ENCODE peak calls at places on chromosomes 2 and 18, in eight cellular contexts. U is HuH-7; B is NCI-H2029; P is NCI-H1105 treated with DMSO at 0.1 percent for 48 hours; K is upper lobe of right lung; O is stimulated activated CD4-positive, alpha-beta T cell treated with anti-CD3 and anti-CD28 coated beads, TNF-alpha, amount 100 ng/mL, for 1 hour; Z is amniotic stem cell; X is amygdala. H is an unnamed sample.
A peak's percentile ranks its signal among the peaks of the same experiment; 100 is the strongest.

GRCh38 chr2:132009874-132010521 is 151.8 kb downstream of the ANKRD30BL start:
- DNase-seq in U (no peak), Z (no peak), P (no peak), O (no peak), K (peak; percentile 46), X (no peak), B (no peak), H (no peak)

GRCh38 chr2:39140322-39140847 is 19.5 kb upstream of the SOS1 start:
- DNase-seq in K (no peak), B (no peak), P (no peak), O (no peak), X (no peak), Z (no peak), U (no peak), H (no peak)

GRCh38 chr2:288002-288742 is at the start of gene ALKAL2:
- DNase-seq in K (peak; percentile 68), P (no peak), Z (no peak), U (no peak), X (no peak), B (no peak), O (no peak), H (no peak)

GRCh38 chr2:62711832-62712494 is 6.5 kb downstream of the EHBP1 start:
- DNase-seq in U (peak; percentile 26), O (no peak), P (no peak), K (no peak), Z (no peak), B (no peak), X (no peak), H (no peak)

GRCh38 chr18:40769786-40770185 is 1185.2 kb upstream of the PIK3C3 start:
- DNase-seq in U (no peak), K (no peak), P (no peak), Z (no peak), B (no peak), X (no peak), O (no peak), H (no peak)

GRCh38 chr2:26682155-26682554 is 10.4 kb upstream of the KCNK3 start:
- DNase-seq in K (peak; percentile 18), O (no peak), B (no peak), X (no peak), Z (no peak), U (no peak), P (no peak), H (no peak)

GRCh38 chr2:234478121-234478858 is 18.6 kb downstream of the ARL4C start:
- DNase-seq in Z (no peak), O (no peak), X (no peak), K (no peak), B (no peak), U (no peak), P (no peak), H (no peak)

GRCh38 chr18:27549335-27550039 is 364.4 kb upstream of the CHST9 start:
- DNase-seq in O (no peak), Z (no peak), X (no peak), U (no peak), P (no peak), K (no peak), B (no peak), H (no peak)

GRCh38 chr2:4214444-4215295 is 511.3 kb downstream of the DCDC2C start:
- DNase-seq in U (no peak), Z (no peak), P (no peak), K (no peak), O (no peak), X (no peak), B (no peak), H (no peak)

GRCh38 chr2:215396595-215397313 is 39.1 kb downstream of the FN1 start:
- DNase-seq in Z (no peak), P (no peak), K (no peak), O (no peak), B (no peak), X (no peak), U (no peak), H (peak; percentile 13)